ENCODE peak calls at places on chromosomes 1 and 21, in six cellular contexts. C is hepatocyte, J is GM23248, R is MM.1S, V is PC-3, T is GM23338. F is an unnamed sample.

GRCh38 chr1:175548774-175549173 is 194.6 kb downstream of the TNR start:
- DNase-seq in C (no peak), J (no peak), R (no peak), V (no peak), T (no peak), F (no peak)

GRCh38 chr1:229342902-229343587 is at the start of gene CCSAP:
- DNase-seq in C (peak), J (peak), R (peak), V (peak), T (peak), F (no peak)

GRCh38 chr1:115299266-115299665 is 38.8 kb downstream of the NGF start:
- DNase-seq in C (peak), J (no peak), R (no peak), V (no peak), T (peak), F (no peak)

GRCh38 chr1:240499012-240499411 is 112.9 kb downstream of the GREM2 start:
- DNase-seq in C (no peak), J (peak), R (no peak), V (peak), T (no peak), F (no peak)

GRCh38 chr1:55854911-55855310 is 639.7 kb upstream of the USP24 start:
- DNase-seq in C (no peak), J (peak), R (no peak), V (no peak), T (no peak), F (no peak)

GRCh38 chr21:32741336-32741735 is 13.5 kb upstream of the SYNJ1 start:
- DNase-seq in C (no peak), J (no peak), R (no peak), V (no peak), T (no peak), F (no peak)

GRCh38 chr1:93516164-93516563 is 68.2 kb downstream of the FNBP1L start:
- DNase-seq in C (no peak), J (no peak), R (no peak), V (peak), T (peak), F (peak)

GRCh38 chr1:52842643-52843310 is at the start of gene ZYG11A:
- DNase-seq in C (peak), J (peak), R (peak), V (peak), T (peak), F (no peak)

GRCh38 chr1:160618763-160619274 is 28.0 kb downstream of the SLAMF1 start:
- DNase-seq in C (no peak), J (no peak), R (peak), V (peak), T (peak), F (peak)

GRCh38 chr1:29893036-29893723 is 656.9 kb downstream of the PTPRU start:
- DNase-seq in C (no peak), J (no peak), R (no peak), V (no peak), T (peak), F (no peak)

GRCh38 chr1:165525708-165526107 is 18.1 kb upstream of the LRRC52 start:
- DNase-seq in C (peak), J (no peak), R (no peak), V (no peak), T (no peak), F (no peak)

GRCh38 chr1:18948048-18948912 is 8.2 kb downstream of the IFFO2 start:
- DNase-seq in C (no peak), J (peak), R (no peak), V (peak), T (no peak), F (no peak)

GRCh38 chr1:94970783-94971182 is 43.9 kb upstream of the CNN3 start:
- DNase-seq in C (no peak), J (peak), R (no peak), V (peak), T (peak), F (no peak)

GRCh38 chr1:194174528-194174927 is 988.1 kb upstream of the B3GALT2 start:
- DNase-seq in C (no peak), J (no peak), R (no peak), V (no peak), T (peak), F (no peak)

GRCh38 chr1:116322752-116323405 is 50.2 kb upstream of the ATP1A1 start:
- DNase-seq in C (peak), J (no peak), R (no peak), V (no peak), T (no peak), F (no peak)

GRCh38 chr1:234977891-234978396 is 150.7 kb downstream of the TOMM20 start:
- DNase-seq in C (no peak), J (no peak), R (no peak), V (no peak), T (no peak), F (no peak)

GRCh38 chr1:68210027-68210426 is 22.3 kb downstream of the WLS start:
- DNase-seq in C (no peak), J (no peak), R (no peak), V (no peak), T (no peak), F (no peak)

GRCh38 chr1:221718391-221719277 is 23.3 kb downstream of the DUSP10 start:
- DNase-seq in C (peak), J (peak), R (no peak), V (peak), T (peak), F (no peak)

GRCh38 chr1:50271968-50272578 is 151.2 kb downstream of the DMRTA2 start:
- DNase-seq in C (peak), J (peak), R (peak), V (peak), T (peak), F (peak)

GRCh38 chr1:113593550-113594288 is 165.6 kb downstream of the PHTF1 start:
- DNase-seq in C (no peak), J (no peak), R (no peak), V (no peak), T (no peak), F (no peak)

GRCh38 chr1:214658785-214659184 is 55.8 kb downstream of the CENPF start:
- DNase-seq in C (peak), J (peak), R (no peak), V (peak), T (peak), F (no peak)

GRCh38 chr21:45262041-45262581 is 25.6 kb downstream of the POFUT2 start:
- DNase-seq in C (peak), J (no peak), R (no peak), V (no peak), T (no peak), F (no peak)

GRCh38 chr1:185444651-185445050 is 127.6 kb upstream of the IVNS1ABP start:
- DNase-seq in C (no peak), J (no peak), R (no peak), V (no peak), T (peak), F (no peak)

GRCh38 chr21:45997495-45998275 is 16.1 kb downstream of the COL6A1 start:
- DNase-seq in C (no peak), J (no peak), R (no peak), V (no peak), T (no peak), F (no peak)

GRCh38 chr1:236917448-236917847 is 86.8 kb downstream of the MT1HL1 start:
- DNase-seq in C (no peak), J (no peak), R (no peak), V (no peak), T (no peak), F (no peak)

DNA sequence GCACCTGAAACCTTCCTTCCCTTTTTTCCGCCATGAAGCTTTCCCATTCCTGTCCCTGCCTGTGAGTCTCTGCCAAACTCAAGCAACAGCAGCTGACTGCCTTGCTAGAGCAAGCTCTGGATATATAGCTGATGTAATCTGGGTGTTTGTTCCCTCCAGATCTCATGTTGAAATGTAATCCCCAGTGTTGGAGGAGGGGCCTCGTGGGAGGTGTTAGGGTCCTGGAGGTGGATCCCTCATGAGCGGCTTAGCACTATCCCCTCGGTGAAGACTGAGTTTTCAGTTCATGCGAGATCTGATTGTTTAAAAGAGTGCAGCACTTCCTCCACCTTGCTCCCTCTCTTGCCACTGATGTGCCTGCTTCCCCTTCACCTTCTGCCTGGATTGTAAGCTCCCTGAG is 204.4 kb upstream of the MAP1LC3C start:
- DNase-seq in C (no peak), J (no peak), R (no peak), V (no peak), T (no peak), F (no peak)
- H3K27ac ChIP-seq in C (no peak), J (no peak), R (no peak), V (no peak), T (peak), F (no peak)

DNA sequence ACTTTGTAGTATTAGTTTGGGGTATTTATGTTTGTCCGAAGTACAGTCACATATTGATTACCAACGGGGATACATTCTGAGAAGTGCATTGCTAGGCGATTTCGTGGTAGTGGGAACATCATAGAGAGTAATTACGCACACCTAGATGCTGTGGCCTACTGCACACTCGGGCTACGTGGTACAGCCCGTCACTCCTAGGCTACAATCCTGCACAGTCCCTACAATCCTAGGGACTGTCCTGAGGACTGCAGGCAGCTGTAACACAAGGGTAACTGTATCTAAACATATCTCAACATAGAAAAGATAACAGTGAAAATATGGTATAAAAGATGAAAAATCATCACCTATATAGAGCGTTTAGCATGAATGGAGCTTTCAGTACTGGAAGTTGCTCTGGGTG is 18.6 kb downstream of the EXOC8 start:
- DNase-seq in C (no peak), J (no peak), R (no peak), V (no peak), T (no peak), F (no peak)
- TF ChIP-seq EZH2phosphoT487 in C (no peak), J (no peak), R (no peak), V (no peak), T (no peak), F (no peak)

GRCh38 chr1:10515627-10516026 is 40.9 kb downstream of the PEX14 start:
- DNase-seq in C (no peak), J (no peak), R (no peak), V (no peak), T (no peak), F (no peak)
- H3K27ac ChIP-seq in C (no peak), J (no peak), R (no peak), V (no peak), T (no peak), F (no peak)

GRCh38 chr1:41599912-41600311 is 115.4 kb upstream of the EDN2 start:
- DNase-seq in C (no peak), J (peak), R (no peak), V (peak), T (peak), F (no peak)
- TF ChIP-seq EZH2phosphoT487 in C (no peak), J (no peak), R (no peak), V (no peak), T (no peak), F (no peak)

DNA sequence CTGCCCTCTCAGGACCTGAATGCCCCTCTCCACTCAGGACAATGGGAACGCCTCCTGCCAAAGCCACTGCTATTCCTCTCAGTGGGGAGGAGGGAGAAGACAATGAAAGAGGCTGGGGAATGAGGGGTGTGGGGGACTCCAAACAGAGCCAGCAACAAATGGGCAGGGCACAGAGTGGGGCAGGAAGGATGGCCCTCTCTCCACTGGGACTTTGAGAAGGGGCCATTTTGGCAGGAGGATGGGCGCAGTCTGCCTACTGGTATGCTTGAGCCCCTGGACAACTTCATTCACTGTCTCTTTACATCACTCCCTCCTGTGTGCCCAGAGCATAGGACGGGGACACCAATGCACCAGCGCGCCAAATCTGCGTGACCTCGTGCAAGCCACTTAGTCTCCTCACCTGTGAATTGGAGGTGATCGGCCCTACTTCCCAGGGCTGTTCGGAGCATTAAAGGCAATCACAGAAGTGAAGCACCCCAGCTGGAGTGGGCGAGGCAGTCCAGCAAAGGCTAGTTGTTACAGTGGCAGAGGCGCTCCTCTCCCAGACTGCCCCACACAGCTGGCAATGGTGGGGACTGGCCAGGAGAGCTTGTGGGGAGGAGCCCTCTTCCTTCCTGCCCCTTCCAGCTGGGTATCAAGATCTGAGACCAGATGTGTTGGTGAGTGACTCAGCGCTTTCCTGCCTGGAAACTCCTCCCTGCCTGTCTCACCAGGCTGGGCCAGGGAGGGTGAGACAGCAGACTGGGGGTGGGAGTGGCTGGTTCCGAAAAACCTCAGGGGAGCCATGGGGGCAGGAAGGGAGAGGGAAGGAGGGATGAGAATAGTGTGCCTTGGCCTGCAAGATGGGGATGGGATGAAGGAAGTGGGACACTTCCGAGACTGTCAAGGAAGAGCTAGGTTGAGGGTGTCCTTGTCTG is 22.4 kb upstream of the SYNC start:
- DNase-seq in C (peak), J (peak), R (peak), V (peak), T (peak), F (peak)
- H3K27ac ChIP-seq in C (no peak), J (peak), R (no peak), V (peak), T (no peak), F (peak)

GRCh38 chr1:54462597-54463258 is 56.5 kb upstream of the SSBP3 start:
- DNase-seq in C (no peak), J (no peak), R (no peak), V (no peak), T (no peak), F (no peak)

GRCh38 chr1:54463259-54464030 is 57.3 kb upstream of the SSBP3 start:
- DNase-seq in C (no peak), J (no peak), R (no peak), V (no peak), T (no peak), F (no peak)

GRCh38 chr1:54465351-54465811 is 59.2 kb upstream of the SSBP3 start:
- DNase-seq in C (peak), J (no peak), R (no peak), V (no peak), T (no peak), F (no peak)

GRCh38 chr1:54464031-54464476 is 57.9 kb upstream of the SSBP3 start:
- DNase-seq in C (no peak), J (no peak), R (no peak), V (no peak), T (no peak), F (no peak)

DNA sequence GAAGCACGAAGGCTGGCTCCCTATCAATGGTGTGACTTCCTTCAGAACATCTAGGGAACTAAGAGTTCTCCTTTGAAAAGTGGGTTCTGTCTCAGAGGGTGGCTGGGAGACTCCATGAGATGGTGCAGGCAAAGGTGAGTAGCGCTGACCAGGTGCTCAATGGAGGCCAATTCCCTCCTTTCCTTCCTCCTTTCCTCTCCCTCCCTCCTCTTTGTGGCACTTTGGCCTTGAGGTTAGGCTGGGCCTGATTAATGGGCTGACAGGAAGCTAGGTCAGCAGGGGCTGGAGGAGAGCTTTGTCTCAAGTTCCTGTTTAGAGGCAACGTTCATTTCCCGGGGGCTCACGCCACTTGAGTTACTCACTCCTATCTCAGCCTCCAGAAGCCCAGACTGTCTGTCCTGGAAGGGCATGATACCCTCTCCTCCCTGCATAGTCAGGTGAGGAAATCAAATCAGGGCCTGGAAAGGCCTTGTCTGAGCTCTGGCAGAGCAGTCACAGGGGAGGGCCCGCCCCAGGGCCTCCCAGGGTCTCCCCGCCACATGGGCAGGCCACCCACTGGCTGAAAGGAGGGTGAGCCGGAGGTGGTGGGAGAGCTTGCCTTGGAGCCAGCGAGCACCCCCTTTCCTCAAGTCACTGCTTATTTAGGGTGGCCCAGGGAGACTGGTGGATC is 58.4 kb upstream of the SSBP3 start:
- DNase-seq in C (no peak), J (no peak), R (peak), V (no peak), T (peak), F (no peak)
- TF ChIP-seq EZH2phosphoT487 in C (no peak), J (no peak), R (no peak), V (no peak), T (no peak), F (no peak)

GRCh38 chr1:39189592-39190041 is 14.9 kb upstream of the MACF1 start:
- DNase-seq in C (no peak), J (peak), R (no peak), V (peak), T (no peak), F (no peak)
- H3K27ac ChIP-seq in C (peak), J (peak), R (no peak), V (peak), T (peak), F (no peak)

GRCh38 chr1:11712285-11712684 is 20.8 kb downstream of the DRAXIN start:
- DNase-seq in C (no peak), J (no peak), R (no peak), V (no peak), T (no peak), F (no peak)
- TF ChIP-seq EZH2phosphoT487 in C (no peak), J (no peak), R (no peak), V (no peak), T (no peak), F (no peak)

GRCh38 chr1:241531195-241532172 is 694 bp upstream of the KMO start:
- DNase-seq in C (peak), J (peak), R (peak), V (peak), T (peak), F (peak)
- H3K27ac ChIP-seq in C (no peak), J (peak), R (peak), V (peak), T (no peak), F (no peak)